ENCODE peak calls at places on chromosomes 3 and 15, in four cellular contexts. A is B cell, S is coronary artery, C is AG10803. V is an unnamed sample.

GRCh38 chr3:144708437-144708836 is 736.8 kb downstream of the DIPK2A start:
- DNase-seq in A (no peak), S (no peak), C (no peak), V (no peak)

GRCh38 chr3:10982782-10983181 is 9.8 kb upstream of the SLC6A1 start:
- DNase-seq in A (no peak), S (no peak), C (no peak), V (no peak)

GRCh38 chr15:78077860-78078187 is 313 bp upstream of the TBC1D2B start:
- DNase-seq in A (no peak), S (no peak), C (no peak), V (no peak)

GRCh38 chr15:62150445-62150844 is 14.6 kb downstream of the C2CD4B start:
- DNase-seq in A (no peak), S (no peak), C (no peak), V (no peak)

GRCh38 chr15:77027697-77028450 is 32.9 kb downstream of the PSTPIP1 start:
- DNase-seq in A (peak; percentile 23), S (peak; percentile 40), C (no peak), V (peak; percentile 1)

GRCh38 chr3:69294014-69294771 is 91.7 kb downstream of the FRMD4B start:
- DNase-seq in A (no peak), S (no peak), C (peak; percentile 58), V (no peak)

GRCh38 chr3:39639344-39640236 is 169.8 kb upstream of the MYRIP start:
- DNase-seq in A (no peak), S (no peak), C (peak; percentile 90), V (peak; percentile 40)

GRCh38 chr3:194587438-194587931 is 45.7 kb downstream of the TMEM44 start:
- DNase-seq in A (no peak), S (peak; percentile 86), C (peak; percentile 24), V (no peak)

GRCh38 chr15:59685737-59686297 is 3.3 kb downstream of the BNIP2 start:
- DNase-seq in A (no peak), S (no peak), C (peak; percentile 60), V (no peak)

GRCh38 chr15:71755571-71755970 is 54.8 kb upstream of the NR2E3 start:
- DNase-seq in A (no peak), S (no peak), C (no peak), V (no peak)

GRCh38 chr3:194395767-194396527 is 3.1 kb downstream of the GP5 start:
- DNase-seq in A (no peak), S (no peak), C (peak; percentile 57), V (peak; percentile 85)

GRCh38 chr15:82646250-82647044 is 716 bp downstream of the CPEB1 start:
- DNase-seq in A (no peak), S (no peak), C (no peak), V (peak; percentile 39)

GRCh38 chr3:188712257-188712924 is 459.4 kb upstream of the TPRG1 start:
- DNase-seq in A (no peak), S (no peak), C (peak; percentile 44), V (no peak)

GRCh38 chr15:57720861-57721260 is 14.3 kb downstream of the POLR2M start:
- DNase-seq in A (no peak), S (no peak), C (peak; percentile 72), V (no peak)

GRCh38 chr15:84982301-84982920 is 755 bp downstream of the PDE8A start:
- DNase-seq in A (no peak), S (no peak), C (no peak), V (peak; percentile 80)

GRCh38 chr15:91572110-91572509 is 281.4 kb upstream of the SLCO3A1 start:
- DNase-seq in A (no peak), S (no peak), C (peak; percentile 50), V (no peak)

GRCh38 chr3:161271646-161272045 is 50.5 kb downstream of the NMD3 start:
- DNase-seq in A (no peak), S (no peak), C (no peak), V (no peak)

GRCh38 chr3:161272524-161272923 is 51.4 kb downstream of the NMD3 start:
- DNase-seq in A (no peak), S (no peak), C (no peak), V (no peak)

GRCh38 chr3:161275919-161276318 is 54.8 kb downstream of the NMD3 start:
- DNase-seq in A (no peak), S (no peak), C (no peak), V (no peak)

GRCh38 chr3:161273589-161274218 is 52.6 kb downstream of the NMD3 start:
- DNase-seq in A (no peak), S (no peak), C (peak; percentile 52), V (peak; percentile 57)

DNA sequence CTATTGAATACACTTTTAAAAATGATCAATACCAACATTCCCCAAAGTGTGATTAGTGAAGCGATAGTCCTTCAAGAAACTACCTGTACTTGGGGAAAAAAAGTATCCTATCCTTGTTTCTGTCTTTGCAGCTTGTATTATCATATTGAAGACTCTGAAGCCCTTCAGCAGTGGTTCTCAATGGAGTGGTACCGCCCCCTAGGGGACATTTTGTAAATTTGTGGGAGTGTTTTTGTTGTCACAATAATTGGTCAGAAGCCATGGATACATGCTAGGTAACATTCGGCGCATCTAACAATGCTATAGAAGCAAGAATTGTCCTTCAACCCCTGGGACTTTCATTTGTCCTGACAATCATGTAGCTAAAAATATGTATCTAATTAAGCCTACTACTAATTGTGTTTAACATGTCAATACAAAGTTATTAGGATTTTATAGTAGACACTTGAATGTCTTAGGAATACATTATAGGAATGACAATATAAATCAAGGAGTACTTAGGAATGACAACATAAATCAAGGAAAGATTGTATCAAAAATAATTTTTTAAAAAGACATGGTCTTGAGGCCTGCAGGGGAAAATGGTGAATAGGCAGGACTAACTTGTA is 53.7 kb downstream of the NMD3 start:
- DNase-seq in A (peak; percentile 59), S (no peak), C (peak; percentile 55), V (peak; percentile 63)
- TF ChIP-seq CTCF in A (peak; percentile 64), S (peak; percentile 14), C (peak; percentile 76), V (peak; percentile 54)

DNA sequence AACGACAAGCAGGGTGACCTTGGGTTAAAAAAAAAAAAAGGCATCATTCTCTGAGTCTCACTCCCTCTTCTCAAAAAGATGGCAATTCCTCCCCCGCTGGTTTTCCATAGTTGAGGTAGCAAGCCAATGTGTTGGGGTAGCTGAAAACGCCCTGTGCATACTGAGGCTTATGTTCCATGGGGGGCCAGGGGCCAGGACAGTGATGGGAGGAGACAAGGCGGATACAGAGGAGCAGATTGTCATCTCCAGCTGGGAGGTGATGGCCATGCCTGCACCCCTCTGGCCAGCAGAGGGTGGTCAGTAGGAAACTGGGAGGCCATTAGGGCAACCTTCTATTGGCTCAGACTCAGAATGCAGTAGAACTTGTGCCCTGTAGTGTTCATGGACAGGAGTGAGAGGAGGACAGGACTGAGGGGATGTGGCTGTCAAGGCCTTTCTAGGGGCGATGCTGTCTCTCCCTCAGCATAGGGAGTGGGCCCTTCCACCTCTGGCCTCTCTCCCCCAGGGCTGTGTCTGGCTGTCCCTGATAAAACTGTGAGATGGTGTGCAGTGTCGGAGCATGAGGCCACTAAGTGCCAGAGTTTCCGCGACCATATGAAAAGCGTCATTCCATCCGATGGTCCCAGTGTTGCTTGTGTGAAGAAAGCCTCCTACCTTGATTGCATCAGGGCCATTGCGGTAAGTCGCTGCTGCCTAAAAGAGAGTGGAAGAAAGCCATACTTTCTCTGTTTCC is 1.9 kb downstream of the TF start:
- DNase-seq in A (no peak), S (no peak), C (no peak), V (no peak)
- TF ChIP-seq CTCF in A (no peak), S (no peak), C (no peak), V (no peak)

GRCh38 chr15:36275656-36276055 is 303.8 kb upstream of the CDIN1 start:
- DNase-seq in A (no peak), S (no peak), C (no peak), V (no peak)

GRCh38 chr15:36282821-36283220 is 296.6 kb upstream of the CDIN1 start:
- DNase-seq in A (no peak), S (no peak), C (no peak), V (no peak)

DNA sequence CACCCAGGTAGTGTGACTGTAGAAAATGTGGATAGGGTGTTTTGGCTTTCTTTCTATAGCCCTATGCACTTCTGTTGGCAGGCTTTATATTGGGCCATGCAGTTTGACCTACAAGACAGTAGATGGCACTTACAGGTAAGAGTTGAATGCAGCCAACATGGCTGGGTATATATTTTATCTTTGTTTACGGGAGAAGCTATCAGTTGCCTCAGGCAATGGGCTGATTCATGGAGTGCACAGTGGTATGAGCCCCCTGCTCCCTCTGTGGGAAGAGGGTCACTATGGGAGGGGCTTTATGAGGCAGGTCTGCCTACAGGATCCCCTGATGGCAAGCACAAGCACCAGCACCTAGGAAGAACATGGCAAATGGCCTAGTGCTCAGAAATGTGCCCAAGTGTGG is 301.2 kb upstream of the CDIN1 start:
- DNase-seq in A (no peak), S (no peak), C (no peak), V (no peak)
- TF ChIP-seq CTCF in A (no peak), S (no peak), C (peak; percentile 5), V (no peak)

GRCh38 chr3:189950258-189950657 is 170.4 kb downstream of the P3H2 start:
- DNase-seq in A (no peak), S (no peak), C (no peak), V (no peak)
- TF ChIP-seq CTCF in A (no peak), S (no peak), C (no peak), V (no peak)

DNA sequence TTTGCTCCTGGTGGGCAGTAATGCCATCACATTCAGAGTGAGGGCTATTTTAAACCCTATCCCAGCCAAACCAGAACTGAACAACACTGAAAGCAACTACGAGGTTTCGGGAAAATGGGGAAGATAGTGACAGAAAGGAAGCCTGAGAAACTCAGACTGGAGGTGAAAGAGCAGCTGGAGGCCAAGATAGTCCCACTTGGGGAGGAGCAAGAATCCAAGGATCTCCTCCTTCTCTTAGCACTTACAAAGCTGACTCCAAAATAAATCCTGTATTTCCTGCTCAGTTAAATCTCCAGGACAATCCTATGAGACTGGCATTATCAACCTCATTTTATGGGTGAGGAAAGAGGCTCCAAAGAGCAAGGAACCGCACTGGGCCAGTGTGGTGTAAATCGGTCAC is 14.1 kb upstream of the SETMAR start:
- DNase-seq in A (no peak), S (no peak), C (no peak), V (no peak)
- TF ChIP-seq CTCF in A (no peak), S (no peak), C (no peak), V (no peak)

GRCh38 chr15:46646476-46646875 is 1011.6 kb downstream of the SQOR start:
- DNase-seq in A (no peak), S (no peak), C (no peak), V (no peak)

GRCh38 chr15:46644493-46645481 is 1010.0 kb downstream of the SQOR start:
- DNase-seq in A (no peak), S (no peak), C (no peak), V (no peak)
- TF ChIP-seq CTCF in A (no peak), S (no peak), C (no peak), V (no peak)

DNA sequence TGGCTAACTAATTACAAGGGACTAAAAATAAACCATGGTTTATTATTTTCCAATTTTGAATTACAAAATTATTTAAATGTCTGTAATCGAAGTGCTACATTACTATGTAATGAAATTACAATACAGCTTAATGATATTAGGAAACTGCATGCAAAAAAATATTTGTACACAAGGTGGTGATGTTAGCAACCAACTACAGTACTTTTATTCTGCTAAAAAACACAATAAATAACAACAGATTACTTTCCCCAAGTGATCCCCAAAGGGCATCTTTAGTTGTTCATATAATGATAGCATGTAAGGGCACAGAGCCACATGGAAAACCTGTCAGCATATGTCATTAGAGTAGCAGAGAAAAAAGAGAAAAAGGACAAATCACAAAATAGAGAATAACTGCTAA is 147.5 kb upstream of the SOX2 start:
- DNase-seq in A (no peak), S (no peak), C (no peak), V (no peak)
- TF ChIP-seq CTCF in A (no peak), S (no peak), C (no peak), V (no peak)